ENCODE peak calls at places on chromosomes 4 and X, in seven cellular contexts. T, U, X, V, H, S and E are unnamed samples.

GRCh38 chr4:55087930-55088293 is 37.5 kb downstream of the KDR start:
- DNase-seq in T (no peak), U (no peak), X (no peak), V (no peak), H (peak), S (no peak), E (no peak)

GRCh38 chr4:6620296-6620695 is 20.2 kb upstream of the MRFAP1 start:
- DNase-seq in T (no peak), U (no peak), X (no peak), V (no peak), H (no peak), S (no peak), E (no peak)

GRCh38 chr4:32499176-32499575 is 1779.0 kb downstream of the PCDH7 start:
- DNase-seq in T (no peak), U (no peak), X (no peak), V (no peak), H (no peak), S (peak), E (no peak)

GRCh38 chr4:74111990-74112389 is 13.0 kb upstream of the CXCL2 start:
- DNase-seq in T (no peak), U (no peak), X (no peak), V (no peak), H (no peak), S (no peak), E (no peak)

GRCh38 chrX:115560211-115560977 is 580 bp upstream of the PLS3 start:
- DNase-seq in T (no peak), U (no peak), X (no peak), V (peak), H (peak), S (peak), E (peak)

GRCh38 chrX:110287605-110288004 is 30.3 kb downstream of the AMMECR1 start:
- DNase-seq in T (no peak), U (no peak), X (no peak), V (no peak), H (no peak), S (peak), E (no peak)

GRCh38 chr4:153997506-153997905 is 208.6 kb upstream of the SFRP2 start:
- DNase-seq in T (no peak), U (no peak), X (no peak), V (no peak), H (no peak), S (peak), E (no peak)

GRCh38 chrX:51456814-51457213 is 39.6 kb downstream of the NUDT11 start:
- DNase-seq in T (no peak), U (no peak), X (no peak), V (peak), H (peak), S (no peak), E (no peak)

GRCh38 chrX:100625985-100626491 is 10.6 kb downstream of the TSPAN6 start:
- DNase-seq in T (no peak), U (no peak), X (no peak), V (no peak), H (no peak), S (peak), E (no peak)

GRCh38 chr4:139454646-139455045 is 725 bp downstream of the RAB33B start:
- DNase-seq in T (no peak), U (no peak), X (no peak), V (no peak), H (no peak), S (peak), E (no peak)

GRCh38 chr4:83010522-83011318 is at the start of gene LIN54:
- DNase-seq in T (peak), U (peak), X (peak), V (peak), H (peak), S (peak), E (peak)

GRCh38 chr4:126223784-126224407 is 909.1 kb downstream of the FAT4 start:
- DNase-seq in T (no peak), U (peak), X (no peak), V (no peak), H (peak), S (peak), E (peak)

GRCh38 chr4:23001478-23001877 is 308.7 kb downstream of the GBA3 start:
- DNase-seq in T (no peak), U (no peak), X (no peak), V (no peak), H (peak), S (no peak), E (no peak)

GRCh38 chrX:82141942-82142341 is 940.0 kb downstream of the SH3BGRL start:
- DNase-seq in T (peak), U (no peak), X (no peak), V (no peak), H (no peak), S (no peak), E (no peak)

GRCh38 chr4:98518555-98519267 is 139.7 kb downstream of the TSPAN5 start:
- DNase-seq in T (no peak), U (no peak), X (no peak), V (no peak), H (no peak), S (no peak), E (no peak)

GRCh38 chr4:89110541-89110985 is 770 bp upstream of the TIGD2 start:
- DNase-seq in T (no peak), U (no peak), X (no peak), V (no peak), H (no peak), S (no peak), E (no peak)

GRCh38 chr4:109414938-109415337 is 18.7 kb upstream of the SEC24B start:
- DNase-seq in T (no peak), U (no peak), X (no peak), V (no peak), H (no peak), S (peak), E (no peak)

GRCh38 chr4:183153190-183153916 is 54.3 kb downstream of the WWC2 start:
- DNase-seq in T (no peak), U (no peak), X (no peak), V (no peak), H (no peak), S (no peak), E (no peak)

GRCh38 chr4:41426523-41426922 is 111.4 kb upstream of the LIMCH1 start:
- DNase-seq in T (no peak), U (no peak), X (no peak), V (no peak), H (no peak), S (no peak), E (no peak)

GRCh38 chr4:153064571-153064970 is 128.4 kb downstream of the FHDC1 start:
- DNase-seq in T (no peak), U (no peak), X (no peak), V (no peak), H (no peak), S (no peak), E (no peak)

GRCh38 chr4:158581161-158581560 is 59.5 kb downstream of the RXFP1 start:
- DNase-seq in T (no peak), U (peak), X (no peak), V (no peak), H (no peak), S (peak), E (no peak)

GRCh38 chrX:119643696-119644095 is 37.5 kb upstream of the NKRF start:
- DNase-seq in T (no peak), U (no peak), X (no peak), V (no peak), H (no peak), S (no peak), E (no peak)